ENCODE peak calls at places on chromosomes 2 and 18, in five cellular contexts. One of them, this sample, is unnamed.
A peak's percentile ranks its signal among the peaks of the same experiment; 100 is the strongest.

GRCh38 chr2:98805412-98806265 is 74.7 kb upstream of the MGAT4A start:
- DNase-seq in cardiac muscle cell: peak; percentile 85
- DNase-seq in left ventricle myocardium inferior: no peak
- DNase-seq in astrocyte: peak; percentile 17
- DNase-seq in DND-41: no peak
- DNase-seq in this sample: no peak

GRCh38 chr18:75492897-75493296 is 65.4 kb upstream of the SMIM21 start:
- DNase-seq in astrocyte: peak; percentile 70
- DNase-seq in left ventricle myocardium inferior: no peak
- DNase-seq in cardiac muscle cell: peak; percentile 15
- DNase-seq in DND-41: no peak
- DNase-seq in this sample: no peak

GRCh38 chr18:54776282-54776977 is 51.8 kb upstream of the RAB27B start:
- DNase-seq in left ventricle myocardium inferior: no peak
- DNase-seq in astrocyte: peak; percentile 99
- DNase-seq in DND-41: no peak
- DNase-seq in cardiac muscle cell: peak; percentile 98
- DNase-seq in this sample: no peak

GRCh38 chr2:187188783-187189631 is 259.0 kb downstream of the CALCRL start:
- DNase-seq in cardiac muscle cell: no peak
- DNase-seq in DND-41: no peak
- DNase-seq in astrocyte: peak; percentile 41
- DNase-seq in left ventricle myocardium inferior: no peak
- DNase-seq in this sample: no peak

GRCh38 chr2:91477731-91478672 is 2786.5 kb downstream of the RPIA start:
- DNase-seq in cardiac muscle cell: peak; percentile 18
- DNase-seq in DND-41: no peak
- DNase-seq in left ventricle myocardium inferior: peak; percentile 37
- DNase-seq in astrocyte: no peak
- DNase-seq in this sample: peak; percentile 53

GRCh38 chr2:48347712-48348111 is 182.2 kb upstream of the STON1 start:
- DNase-seq in astrocyte: peak; percentile 23
- DNase-seq in cardiac muscle cell: peak; percentile 26
- DNase-seq in left ventricle myocardium inferior: no peak
- DNase-seq in DND-41: no peak
- DNase-seq in this sample: no peak

GRCh38 chr18:54436501-54436900 is 78.8 kb downstream of the C18orf54 start:
- DNase-seq in DND-41: no peak
- DNase-seq in left ventricle myocardium inferior: no peak
- DNase-seq in astrocyte: no peak
- DNase-seq in cardiac muscle cell: no peak
- DNase-seq in this sample: no peak

GRCh38 chr18:58178476-58178875 is 134.4 kb downstream of the NEDD4L start:
- DNase-seq in cardiac muscle cell: no peak
- DNase-seq in DND-41: no peak
- DNase-seq in left ventricle myocardium inferior: no peak
- DNase-seq in astrocyte: peak; percentile 33
- DNase-seq in this sample: no peak

GRCh38 chr2:175233135-175233719 is 51.7 kb upstream of the ATP5MC3 start:
- DNase-seq in astrocyte: peak; percentile 49
- DNase-seq in DND-41: no peak
- DNase-seq in left ventricle myocardium inferior: no peak
- DNase-seq in cardiac muscle cell: peak; percentile 67
- DNase-seq in this sample: no peak

GRCh38 chr18:45567123-45567522 is 48.2 kb upstream of the SLC14A2 start:
- DNase-seq in DND-41: no peak
- DNase-seq in left ventricle myocardium inferior: peak; percentile 41
- DNase-seq in astrocyte: peak; percentile 74
- DNase-seq in cardiac muscle cell: peak; percentile 56
- DNase-seq in this sample: no peak

GRCh38 chr2:85584354-85584856 is at the start of gene VAMP5:
- DNase-seq in cardiac muscle cell: peak; percentile 41
- DNase-seq in DND-41: peak; percentile 71
- DNase-seq in left ventricle myocardium inferior: peak; percentile 58
- DNase-seq in astrocyte: no peak
- DNase-seq in this sample: no peak

GRCh38 chr2:242098445-242099128 is 229.1 kb downstream of the RTP5 start:
- DNase-seq in left ventricle myocardium inferior: no peak
- DNase-seq in cardiac muscle cell: no peak
- DNase-seq in DND-41: no peak
- DNase-seq in astrocyte: no peak
- DNase-seq in this sample: no peak

GRCh38 chr2:141778315-141778835 is 352.4 kb downstream of the LRP1B start:
- DNase-seq in astrocyte: peak; percentile 61
- DNase-seq in left ventricle myocardium inferior: no peak
- DNase-seq in cardiac muscle cell: no peak
- DNase-seq in DND-41: peak; percentile 12
- DNase-seq in this sample: no peak

GRCh38 chr2:202114798-202115197 is 41.7 kb downstream of the KIAA2012 start:
- DNase-seq in astrocyte: no peak
- DNase-seq in cardiac muscle cell: no peak
- DNase-seq in left ventricle myocardium inferior: no peak
- DNase-seq in DND-41: no peak
- DNase-seq in this sample: no peak

GRCh38 chr2:188046437-188046836 is 245.2 kb upstream of the GULP1 start:
- DNase-seq in DND-41: no peak
- DNase-seq in cardiac muscle cell: peak; percentile 22
- DNase-seq in left ventricle myocardium inferior: no peak
- DNase-seq in astrocyte: peak; percentile 64
- DNase-seq in this sample: no peak

GRCh38 chr2:42367835-42368234 is 6.8 kb upstream of the COX7A2L start:
- DNase-seq in cardiac muscle cell: peak; percentile 9
- DNase-seq in astrocyte: no peak
- DNase-seq in DND-41: no peak
- DNase-seq in left ventricle myocardium inferior: no peak
- DNase-seq in this sample: no peak

GRCh38 chr18:53553030-53553429 is 671.4 kb downstream of the MBD2 start:
- DNase-seq in left ventricle myocardium inferior: no peak
- DNase-seq in cardiac muscle cell: no peak
- DNase-seq in astrocyte: no peak
- DNase-seq in DND-41: no peak
- DNase-seq in this sample: no peak

GRCh38 chr18:56210466-56210865 is 427.9 kb downstream of the TXNL1 start:
- DNase-seq in astrocyte: no peak
- DNase-seq in DND-41: no peak
- DNase-seq in left ventricle myocardium inferior: no peak
- DNase-seq in cardiac muscle cell: no peak
- DNase-seq in this sample: no peak

GRCh38 chr2:46802665-46803550 is 112.7 kb downstream of the MCFD2 start:
- DNase-seq in DND-41: no peak
- DNase-seq in cardiac muscle cell: no peak
- DNase-seq in astrocyte: no peak
- DNase-seq in left ventricle myocardium inferior: no peak
- DNase-seq in this sample: no peak

GRCh38 chr2:233356546-233357308 is 2.4 kb downstream of the DGKD start:
- DNase-seq in left ventricle myocardium inferior: no peak
- DNase-seq in cardiac muscle cell: peak; percentile 32
- DNase-seq in DND-41: no peak
- DNase-seq in astrocyte: no peak
- DNase-seq in this sample: no peak

GRCh38 chr2:172735646-172736418 is at the start of gene RAPGEF4:
- DNase-seq in cardiac muscle cell: no peak
- DNase-seq in DND-41: no peak
- DNase-seq in left ventricle myocardium inferior: no peak
- DNase-seq in astrocyte: no peak
- DNase-seq in this sample: no peak

GRCh38 chr18:23703057-23703986 is 14.1 kb downstream of the LAMA3 start:
- DNase-seq in DND-41: no peak
- DNase-seq in left ventricle myocardium inferior: no peak
- DNase-seq in cardiac muscle cell: peak; percentile 83
- DNase-seq in astrocyte: peak; percentile 49
- DNase-seq in this sample: peak; percentile 36

GRCh38 chr2:144514731-144515424 is 5.0 kb downstream of the ZEB2 start:
- DNase-seq in astrocyte: no peak
- DNase-seq in left ventricle myocardium inferior: no peak
- DNase-seq in DND-41: no peak
- DNase-seq in cardiac muscle cell: no peak
- DNase-seq in this sample: no peak

GRCh38 chr2:10084567-10084910 is 4.3 kb upstream of the CYS1 start:
- DNase-seq in left ventricle myocardium inferior: no peak
- DNase-seq in cardiac muscle cell: no peak
- DNase-seq in DND-41: no peak
- DNase-seq in astrocyte: no peak
- DNase-seq in this sample: no peak

GRCh38 chr2:144426981-144427479 is 92.9 kb downstream of the ZEB2 start:
- DNase-seq in left ventricle myocardium inferior: no peak
- DNase-seq in cardiac muscle cell: peak; percentile 57
- DNase-seq in DND-41: no peak
- DNase-seq in astrocyte: peak; percentile 97
- DNase-seq in this sample: no peak

GRCh38 chr18:26648509-26649192 is 100.3 kb upstream of the KCTD1 start:
- DNase-seq in astrocyte: no peak
- DNase-seq in cardiac muscle cell: no peak
- DNase-seq in DND-41: no peak
- DNase-seq in left ventricle myocardium inferior: no peak
- DNase-seq in this sample: no peak

GRCh38 chr18:49050462-49050861 is 99.7 kb upstream of the SMAD7 start:
- DNase-seq in astrocyte: no peak
- DNase-seq in left ventricle myocardium inferior: no peak
- DNase-seq in cardiac muscle cell: no peak
- DNase-seq in DND-41: no peak
- DNase-seq in this sample: no peak

GRCh38 chr18:28514699-28515098 is 337.8 kb upstream of the CDH2 start:
- DNase-seq in cardiac muscle cell: no peak
- DNase-seq in DND-41: no peak
- DNase-seq in left ventricle myocardium inferior: no peak
- DNase-seq in astrocyte: no peak
- DNase-seq in this sample: no peak

GRCh38 chr18:24490545-24490944 is 30.1 kb downstream of the HRH4 start:
- DNase-seq in left ventricle myocardium inferior: no peak
- DNase-seq in cardiac muscle cell: peak; percentile 14
- DNase-seq in astrocyte: no peak
- DNase-seq in DND-41: no peak
- DNase-seq in this sample: no peak

GRCh38 chr2:47360937-47361336 is 42.0 kb upstream of the MSH2 start:
- DNase-seq in DND-41: no peak
- DNase-seq in left ventricle myocardium inferior: no peak
- DNase-seq in cardiac muscle cell: no peak
- DNase-seq in astrocyte: peak; percentile 80
- DNase-seq in this sample: no peak

DNA sequence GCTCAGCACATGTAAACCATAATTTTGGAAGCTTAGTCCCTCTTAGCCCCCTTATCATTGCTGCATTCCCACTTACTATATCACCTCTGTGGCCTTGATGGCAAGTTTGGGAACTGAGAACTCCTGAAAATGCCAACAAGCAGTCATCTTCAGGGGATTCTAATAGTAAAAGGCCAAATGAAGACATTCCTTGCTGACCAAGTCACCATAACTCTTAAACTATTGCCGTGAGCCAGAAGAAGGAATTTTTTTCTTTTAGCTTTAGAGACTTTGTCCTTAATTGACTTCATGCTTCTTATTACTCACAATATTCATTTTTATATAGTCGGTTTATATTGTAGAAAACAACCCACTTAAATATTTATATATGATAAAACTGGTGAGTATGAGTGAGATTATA is 251.4 kb downstream of the SLC8A1 start:
- DNase-seq in DND-41: no peak
- DNase-seq in cardiac muscle cell: no peak
- DNase-seq in astrocyte: peak; percentile 29
- DNase-seq in left ventricle myocardium inferior: no peak
- DNase-seq in this sample: no peak
- H3K9me3 ChIP-seq in DND-41: no peaks in the 10 kb centered on the region
- H3K9me3 ChIP-seq in cardiac muscle cell: no peaks in the 10 kb centered on the region
- H3K9me3 ChIP-seq in astrocyte: no peaks in the 10 kb centered on the region
- H3K9me3 ChIP-seq in left ventricle myocardium inferior: no peaks in the 10 kb centered on the region
- H3K9me3 ChIP-seq in this sample: no peaks in the 10 kb centered on the region

GRCh38 chr2:222298000-222298310 is 843 bp downstream of the PAX3 start:
- DNase-seq in DND-41: no peak
- DNase-seq in astrocyte: no peak
- DNase-seq in cardiac muscle cell: no peak
- DNase-seq in left ventricle myocardium inferior: no peak
- DNase-seq in this sample: no peak

GRCh38 chr2:222298311-222299150 is at the start of gene PAX3:
- DNase-seq in astrocyte: peak; percentile 88
- DNase-seq in cardiac muscle cell: no peak
- DNase-seq in DND-41: no peak
- DNase-seq in left ventricle myocardium inferior: no peak
- DNase-seq in this sample: no peak

GRCh38 chr2:222296311-222296736 is 2.5 kb downstream of the PAX3 start:
- DNase-seq in DND-41: no peak
- DNase-seq in cardiac muscle cell: no peak
- DNase-seq in astrocyte: no peak
- DNase-seq in left ventricle myocardium inferior: no peak
- DNase-seq in this sample: no peak

GRCh38 chr2:222297600-222297935 is 1.2 kb downstream of the PAX3 start:
- DNase-seq in left ventricle myocardium inferior: no peak
- DNase-seq in DND-41: no peak
- DNase-seq in astrocyte: no peak
- DNase-seq in cardiac muscle cell: no peak
- DNase-seq in this sample: no peak

DNA sequence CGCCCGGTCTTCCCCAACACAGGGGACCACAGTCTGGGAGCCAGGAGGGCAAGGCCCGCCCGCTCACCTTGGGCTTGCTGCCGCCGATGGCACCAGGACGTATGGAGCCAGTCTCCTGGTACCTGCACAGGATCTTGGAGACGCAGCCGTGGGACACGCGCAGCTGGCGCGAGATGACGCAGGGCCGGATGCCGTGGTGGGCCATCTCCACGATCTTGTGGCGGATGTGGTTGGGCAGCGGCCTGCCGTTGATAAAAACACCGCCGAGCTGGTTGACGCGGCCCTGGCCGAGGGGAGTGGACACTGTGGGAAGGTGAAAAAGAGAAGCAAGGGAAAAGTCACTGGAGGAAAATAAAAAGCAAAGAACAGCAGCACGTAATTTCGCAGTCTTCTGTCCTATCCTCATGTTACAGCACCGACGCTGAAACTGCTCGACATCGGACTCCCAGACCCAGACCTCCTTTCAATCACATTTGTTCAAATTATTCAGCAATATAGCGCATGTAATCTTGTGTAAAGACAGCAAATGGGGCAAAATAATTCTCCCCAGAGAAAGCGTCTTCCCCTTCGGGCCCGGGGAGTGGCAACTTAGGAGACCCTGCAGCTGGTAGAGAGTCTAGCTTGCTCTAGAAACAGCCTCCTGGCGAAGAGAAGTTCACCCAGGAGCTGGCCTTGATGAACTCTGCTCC is 1.7 kb downstream of the PAX3 start:
- DNase-seq in cardiac muscle cell: no peak
- DNase-seq in left ventricle myocardium inferior: no peak
- DNase-seq in astrocyte: peak; percentile 73
- DNase-seq in DND-41: no peak
- DNase-seq in this sample: no peak
- H3K9me3 ChIP-seq in cardiac muscle cell: no peaks in the 10 kb centered on the region
- H3K9me3 ChIP-seq in left ventricle myocardium inferior: no peaks in the 10 kb centered on the region
- H3K9me3 ChIP-seq in astrocyte: peaks cover 3% of the 10 kb centered on the region
- H3K9me3 ChIP-seq in DND-41: no peaks in the 10 kb centered on the region
- H3K9me3 ChIP-seq in this sample: no peaks in the 10 kb centered on the region

GRCh38 chr18:10989486-10989885 is 159.9 kb downstream of the PIEZO2 start:
- DNase-seq in cardiac muscle cell: no peak
- DNase-seq in left ventricle myocardium inferior: no peak
- DNase-seq in DND-41: no peak
- DNase-seq in astrocyte: no peak
- DNase-seq in this sample: no peak

GRCh38 chr18:10985689-10986088 is 163.7 kb downstream of the PIEZO2 start:
- DNase-seq in astrocyte: no peak
- DNase-seq in DND-41: no peak
- DNase-seq in cardiac muscle cell: no peak
- DNase-seq in left ventricle myocardium inferior: no peak
- DNase-seq in this sample: no peak
- H3K9me3 ChIP-seq in astrocyte: no peaks in the 10 kb centered on the region
- H3K9me3 ChIP-seq in DND-41: peaks cover 4% of the 10 kb centered on the region
- H3K9me3 ChIP-seq in cardiac muscle cell: no peaks in the 10 kb centered on the region
- H3K9me3 ChIP-seq in left ventricle myocardium inferior: peaks cover 78% of the 10 kb centered on the region
- H3K9me3 ChIP-seq in this sample: no peaks in the 10 kb centered on the region

GRCh38 chr2:82879803-82880202 is 1579.3 kb downstream of the SUCLG1 start:
- DNase-seq in astrocyte: no peak
- DNase-seq in DND-41: no peak
- DNase-seq in cardiac muscle cell: peak; percentile 59
- DNase-seq in left ventricle myocardium inferior: no peak
- DNase-seq in this sample: no peak
- H3K9me3 ChIP-seq in astrocyte: no peaks in the 10 kb centered on the region
- H3K9me3 ChIP-seq in DND-41: no peaks in the 10 kb centered on the region
- H3K9me3 ChIP-seq in cardiac muscle cell: no peaks in the 10 kb centered on the region
- H3K9me3 ChIP-seq in left ventricle myocardium inferior: no peaks in the 10 kb centered on the region
- H3K9me3 ChIP-seq in this sample: no peaks in the 10 kb centered on the region

This sample was measured in HAP-1.